ENCODE peak calls at places on chromosomes 6 and 20, in four cellular contexts. One of them, this sample, is unnamed.

GRCh38 chr6:80543598-80544181 is 437.2 kb downstream of the BCKDHB start:
- DNase-seq in MG63: peak; percentile 5
- DNase-seq in G401: no peak
- DNase-seq in NCI-H446: no peak
- DNase-seq in this sample: no peak

GRCh38 chr6:100339574-100340255 is 125.0 kb downstream of the SIM1 start:
- DNase-seq in MG63: no peak
- DNase-seq in G401: no peak
- DNase-seq in NCI-H446: no peak
- DNase-seq in this sample: no peak

GRCh38 chr6:125748534-125749111 is 809 bp upstream of the HEY2 start:
- DNase-seq in MG63: no peak
- DNase-seq in G401: peak; percentile 27
- DNase-seq in NCI-H446: no peak
- DNase-seq in this sample: no peak

GRCh38 chr6:49556429-49556837 is 6.0 kb downstream of the C6orf141 start:
- DNase-seq in MG63: peak; percentile 86
- DNase-seq in G401: no peak
- DNase-seq in NCI-H446: no peak
- DNase-seq in this sample: no peak

GRCh38 chr6:30219244-30219643 is 6.0 kb upstream of the TRIM26 start:
- DNase-seq in MG63: no peak
- DNase-seq in G401: peak; percentile 91
- DNase-seq in NCI-H446: peak; percentile 71
- DNase-seq in this sample: no peak

GRCh38 chr6:46491789-46492547 is 719 bp upstream of the RCAN2 start:
- DNase-seq in MG63: peak; percentile 48
- DNase-seq in G401: peak; percentile 89
- DNase-seq in NCI-H446: no peak
- DNase-seq in this sample: no peak

GRCh38 chr6:111972714-111973678 is 80.9 kb upstream of the CCN6 start:
- DNase-seq in MG63: peak; percentile 76
- DNase-seq in G401: no peak
- DNase-seq in NCI-H446: no peak
- DNase-seq in this sample: peak; percentile 72

GRCh38 chr6:2792330-2792729 is 27.1 kb downstream of the WRNIP1 start:
- DNase-seq in MG63: no peak
- DNase-seq in G401: no peak
- DNase-seq in NCI-H446: no peak
- DNase-seq in this sample: no peak

GRCh38 chr6:133918208-133918930 is 29.5 kb downstream of the TCF21 start:
- DNase-seq in MG63: peak; percentile 51
- DNase-seq in G401: no peak
- DNase-seq in NCI-H446: peak; percentile 68
- DNase-seq in this sample: no peak

GRCh38 chr6:152154559-152155356 is 347.3 kb downstream of the ESR1 start:
- DNase-seq in MG63: no peak
- DNase-seq in G401: peak; percentile 62
- DNase-seq in NCI-H446: no peak
- DNase-seq in this sample: no peak

GRCh38 chr20:3222635-3223600 is 13.6 kb downstream of the ITPA start:
- DNase-seq in MG63: no peak
- DNase-seq in G401: no peak
- DNase-seq in NCI-H446: no peak
- DNase-seq in this sample: no peak

GRCh38 chr20:57708694-57709673 is 831 bp downstream of the PMEPA1 start:
- DNase-seq in MG63: peak; percentile 24
- DNase-seq in G401: no peak
- DNase-seq in NCI-H446: no peak
- DNase-seq in this sample: no peak

GRCh38 chr20:361562-361961 is 14.7 kb downstream of the NRSN2 start:
- DNase-seq in MG63: no peak
- DNase-seq in G401: no peak
- DNase-seq in NCI-H446: no peak
- DNase-seq in this sample: no peak

GRCh38 chr6:4649728-4650127 is 126.5 kb upstream of the CDYL start:
- DNase-seq in MG63: no peak
- DNase-seq in G401: no peak
- DNase-seq in NCI-H446: no peak
- DNase-seq in this sample: no peak

GRCh38 chr20:23086931-23087411 is 847 bp upstream of the CD93 start:
- DNase-seq in MG63: no peak
- DNase-seq in G401: no peak
- DNase-seq in NCI-H446: no peak
- DNase-seq in this sample: no peak